ENCODE peak calls at places on chromosomes 13 and 19, in ten cellular contexts. W is cardiac fibroblast, V is HFFc6, J is left ventricle myocardium inferior, M is GM12865, Q is foreskin fibroblast, L is LNCaP clone FGC, G is mesothelial cell of epicardium, D is body of pancreas, S is Peyer's patch. X is an unnamed sample.
A peak's percentile ranks its signal among the peaks of the same experiment; 100 is the strongest.

GRCh38 chr19:13207237-13208130 is 57.3 kb downstream of the IER2 start:
- DNase-seq in W (peak; percentile 11), V (no peak), J (peak; percentile 47), M (peak; percentile 63), Q (peak; percentile 29), L (no peak), G (no peak), D (no peak), S (no peak), X (no peak)

GRCh38 chr13:114100446-114101320 is 31.7 kb downstream of the RASA3 start:
- DNase-seq in W (peak; percentile 25), V (no peak), J (no peak), M (peak; percentile 30), Q (no peak), L (no peak), G (no peak), D (peak; percentile 82), S (peak; percentile 36), X (no peak)

GRCh38 chr13:67416047-67416925 is 186.2 kb upstream of the PCDH9 start:
- DNase-seq in W (peak; percentile 81), V (no peak), J (no peak), M (peak; percentile 9), Q (peak; percentile 10), L (no peak), G (no peak), D (peak; percentile 16), S (no peak), X (peak; percentile 30)

GRCh38 chr13:27796544-27797227 is 4.4 kb downstream of the GSX1 start:
- DNase-seq in W (no peak), V (no peak), J (no peak), M (no peak), Q (no peak), L (no peak), G (no peak), D (no peak), S (no peak), X (no peak)

GRCh38 chr19:29259153-29259552 is 46.2 kb upstream of the UQCRFS1 start:
- DNase-seq in W (peak; percentile 18), V (no peak), J (no peak), M (peak; percentile 24), Q (no peak), L (no peak), G (no peak), D (no peak), S (no peak), X (no peak)

GRCh38 chr19:29724102-29724641 is 9.1 kb upstream of the C19orf12 start:
- DNase-seq in W (peak; percentile 15), V (no peak), J (no peak), M (peak; percentile 26), Q (peak; percentile 13), L (no peak), G (no peak), D (no peak), S (no peak), X (no peak)

GRCh38 chr13:50129923-50130685 is 114.9 kb downstream of the KCNRG start:
- DNase-seq in W (peak; percentile 62), V (no peak), J (peak; percentile 37), M (peak; percentile 13), Q (peak; percentile 23), L (no peak), G (no peak), D (no peak), S (no peak), X (no peak)

GRCh38 chr19:18742324-18742723 is 48.8 kb downstream of the COMP start:
- DNase-seq in W (no peak), V (no peak), J (no peak), M (no peak), Q (no peak), L (no peak), G (no peak), D (no peak), S (peak; percentile 43), X (no peak)

GRCh38 chr13:99610702-99611289 is 109.5 kb downstream of the TM9SF2 start:
- DNase-seq in W (no peak), V (no peak), J (no peak), M (no peak), Q (no peak), L (no peak), G (no peak), D (no peak), S (no peak), X (no peak)

GRCh38 chr19:36604656-36605100 is 435 bp upstream of the ZNF382 start:
- DNase-seq in W (peak; percentile 47), V (peak; percentile 23), J (peak; percentile 74), M (peak; percentile 77), Q (peak; percentile 47), L (no peak), G (peak; percentile 23), D (peak; percentile 51), S (peak; percentile 59), X (peak; percentile 43)

GRCh38 chr19:4284176-4284958 is 5.3 kb downstream of the SHD start:
- DNase-seq in W (no peak), V (no peak), J (no peak), M (peak; percentile 30), Q (no peak), L (no peak), G (no peak), D (no peak), S (peak; percentile 90), X (no peak)

DNA sequence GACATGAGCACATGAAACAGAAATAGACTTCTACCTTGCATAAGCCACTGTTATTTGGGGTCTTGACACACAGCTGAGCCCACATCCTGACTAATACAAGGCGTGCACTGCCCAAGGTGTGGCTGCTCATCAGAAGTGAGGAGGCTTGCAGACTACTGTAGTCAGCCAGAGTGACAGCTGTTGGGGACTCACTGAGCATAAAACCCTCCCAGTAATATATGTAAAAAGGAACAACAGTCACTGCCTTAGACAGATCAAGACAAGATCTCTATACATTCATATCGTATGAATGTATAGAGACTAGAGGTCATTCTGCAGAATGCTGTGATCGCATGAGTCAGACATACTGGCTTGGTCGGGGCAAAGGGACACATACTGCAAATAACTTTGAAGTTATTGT is 4.1 kb upstream of the C1QTNF9B start:
- DNase-seq in W (peak; percentile 44), V (peak; percentile 60), J (no peak), M (peak; percentile 38), Q (peak; percentile 30), L (no peak), G (no peak), D (no peak), S (no peak), X (no peak)
- TF ChIP-seq CTCF in W (no peak), V (no peak), J (no peak), M (no peak), Q (no peak), L (no peak), G (no peak), D (no peak), S (no peak), X (no peak)

GRCh38 chr13:69820180-69820579 is 287.4 kb upstream of the ATXN8OS start:
- DNase-seq in W (no peak), V (no peak), J (no peak), M (no peak), Q (no peak), L (no peak), G (no peak), D (no peak), S (no peak), X (no peak)

GRCh38 chr13:69817333-69817732 is 290.3 kb upstream of the ATXN8OS start:
- DNase-seq in W (no peak), V (no peak), J (no peak), M (no peak), Q (no peak), L (no peak), G (no peak), D (no peak), S (no peak), X (no peak)
- TF ChIP-seq CTCF in W (no peak), V (no peak), J (no peak), M (no peak), Q (no peak), L (no peak), G (no peak), D (no peak), S (no peak), X (no peak)

GRCh38 chr13:103190841-103191240 is 124.6 kb upstream of the SLC10A2 start:
- DNase-seq in W (no peak), V (no peak), J (no peak), M (no peak), Q (no peak), L (no peak), G (no peak), D (no peak), S (no peak), X (no peak)

GRCh38 chr13:103187621-103188020 is 121.4 kb upstream of the SLC10A2 start:
- DNase-seq in W (no peak), V (no peak), J (no peak), M (no peak), Q (no peak), L (no peak), G (no peak), D (no peak), S (no peak), X (no peak)

GRCh38 chr13:103184413-103184812 is 118.2 kb upstream of the SLC10A2 start:
- DNase-seq in W (no peak), V (no peak), J (no peak), M (peak; percentile 39), Q (no peak), L (no peak), G (no peak), D (no peak), S (no peak), X (no peak)

DNA sequence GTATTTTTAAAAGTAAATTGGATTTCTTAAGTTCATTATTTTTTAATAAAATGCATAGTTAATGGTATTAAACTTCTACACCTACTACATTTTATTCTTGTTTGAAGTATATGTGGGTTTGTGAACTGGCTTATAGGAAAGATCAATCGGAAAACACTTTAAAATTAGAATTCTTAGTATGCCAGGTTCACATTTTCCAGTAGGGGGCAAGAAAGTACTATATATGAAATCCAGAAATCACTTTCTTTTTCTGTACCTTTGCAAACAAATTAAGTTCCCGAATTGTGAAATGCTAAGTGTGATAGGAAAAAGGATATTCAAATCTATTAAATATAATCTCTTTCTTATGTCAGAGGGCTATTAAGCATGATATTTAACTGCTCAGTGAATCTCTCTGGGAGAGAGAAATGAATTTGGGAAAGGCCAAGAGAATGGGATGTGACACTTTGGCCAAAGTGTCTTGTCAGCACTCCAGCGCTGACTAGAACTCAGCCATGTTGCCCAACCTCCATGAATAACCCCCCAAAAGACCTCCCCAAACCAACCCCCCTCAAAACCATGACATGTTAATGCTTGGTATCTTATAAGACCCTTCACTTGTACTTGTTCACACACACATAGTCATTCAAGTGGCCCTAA is 122.6 kb upstream of the SLC10A2 start:
- DNase-seq in W (peak; percentile 47), V (no peak), J (no peak), M (peak; percentile 41), Q (no peak), L (no peak), G (no peak), D (no peak), S (no peak), X (no peak)
- TF ChIP-seq CTCF in W (peak; percentile 44), V (peak; percentile 64), J (peak; percentile 71), M (peak; percentile 33), Q (peak; percentile 22), L (peak; percentile 34), G (peak; percentile 87), D (peak; percentile 40), S (peak; percentile 16), X (peak; percentile 82)

DNA sequence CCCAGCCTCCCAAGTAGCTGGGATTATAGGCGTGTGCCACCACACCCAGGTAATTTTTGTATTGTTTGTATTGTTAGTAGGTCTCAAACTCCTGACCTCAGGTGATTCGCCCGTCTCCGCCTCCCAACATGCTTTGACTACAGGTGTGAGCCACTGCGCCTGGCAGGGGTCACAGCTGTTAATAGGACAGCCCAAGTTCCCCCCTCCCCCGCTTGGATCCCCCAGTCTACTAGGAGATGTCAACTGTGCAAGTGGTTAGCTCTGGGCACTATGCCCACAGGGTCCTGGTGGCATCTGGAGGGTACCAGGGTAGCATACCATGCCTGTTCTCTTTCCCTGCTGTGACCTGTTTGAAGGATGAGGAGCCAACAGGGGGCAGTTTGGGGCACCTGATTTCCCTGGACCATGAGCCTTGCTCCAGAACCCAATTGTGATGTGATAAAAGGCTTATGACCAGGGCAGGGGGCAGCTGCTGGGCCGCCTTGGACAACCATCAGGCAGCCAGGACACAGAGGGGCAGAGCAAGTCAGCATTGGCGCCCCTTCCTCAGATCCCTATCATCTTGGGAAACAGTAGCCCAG is at the start of gene TSPAN16:
- DNase-seq in W (no peak), V (no peak), J (no peak), M (no peak), Q (no peak), L (no peak), G (no peak), D (no peak), S (no peak), X (no peak)
- TF ChIP-seq CTCF in W (no peak), V (peak; percentile 18), J (no peak), M (no peak), Q (no peak), L (no peak), G (no peak), D (no peak), S (no peak), X (no peak)

X was measured in progenitor cell of endocrine pancreas.